ENCODE peak calls at places on chromosome 9, in five cellular contexts. S is T-cell; D is Right ventricle myocardium superior; M is activated naive CD4-positive, alpha-beta T cell treated with anti-CD3 and anti-CD28 coated beads, Interleukin-2, amount 50 U/mL, for 72 hours; C is natural killer cell. U is an unnamed sample.

GRCh38 chr9:82273121-82273520 is 284.5 kb downstream of the SPATA31D1 start:
- ATAC-seq in C (no peak), M (no peak), D (no peak), S (no peak), U (no peak)

GRCh38 chr9:15304620-15305019 is 2.4 kb downstream of the TTC39B start:
- ATAC-seq in C (no peak), M (no peak), S (no peak), D (no peak), U (no peak)

GRCh38 chr9:15492485-15493150 is 18.2 kb downstream of the PSIP1 start:
- ATAC-seq in D (no peak), M (no peak), C (no peak), S (peak; percentile 15), U (no peak)

GRCh38 chr9:117414220-117414905 is 494 bp downstream of the ASTN2 start:
- ATAC-seq in C (no peak), M (peak; percentile 24), S (no peak), D (peak; percentile 55), U (no peak)

GRCh38 chr9:93218161-93218560 is 34.2 kb downstream of the WNK2 start:
- ATAC-seq in M (no peak), S (no peak), C (no peak), D (peak; percentile 88), U (no peak)

GRCh38 chr9:130074391-130075115 is 20.8 kb downstream of the GPR107 start:
- ATAC-seq in M (no peak), S (no peak), D (no peak), C (no peak), U (no peak)

GRCh38 chr9:75414367-75415160 is 326.2 kb downstream of the OSTF1 start:
- ATAC-seq in S (no peak), M (no peak), C (no peak), D (no peak), U (no peak)

GRCh38 chr9:7965091-7965490 is 165.5 kb upstream of the DMAC1 start:
- ATAC-seq in D (no peak), S (no peak), C (no peak), M (no peak), U (no peak)

GRCh38 chr9:133834080-133834976 is 96.2 kb upstream of the SARDH start:
- ATAC-seq in M (no peak), S (no peak), C (no peak), D (no peak), U (no peak)

GRCh38 chr9:89743576-89744254 is 138.9 kb downstream of the GADD45G start:
- ATAC-seq in C (peak; percentile 81), D (no peak), S (peak; percentile 89), M (peak; percentile 89), U (peak; percentile 32)

GRCh38 chr9:106059886-106060285 is 365.5 kb downstream of the TMEM38B start:
- ATAC-seq in M (no peak), D (no peak), C (no peak), S (no peak), U (no peak)

GRCh38 chr9:121156263-121156731 is 45.4 kb downstream of the RAB14 start:
- ATAC-seq in C (peak; percentile 58), M (peak; percentile 90), D (no peak), S (peak; percentile 78), U (peak; percentile 89)

GRCh38 chr9:1907465-1907864 is 107.7 kb upstream of the SMARCA2 start:
- ATAC-seq in M (no peak), D (no peak), S (no peak), C (no peak), U (no peak)

GRCh38 chr9:21608200-21608599 is 126.1 kb upstream of the IFNE start:
- ATAC-seq in D (no peak), M (no peak), S (no peak), C (no peak), U (no peak)

GRCh38 chr9:95425910-95426551 is 90.7 kb downstream of the PTCH1 start:
- ATAC-seq in D (no peak), M (peak; percentile 6), S (peak; percentile 6), C (no peak), U (peak; percentile 48)

GRCh38 chr9:96176901-96177718 is 124.9 kb downstream of the HSD17B3 start:
- ATAC-seq in C (no peak), S (no peak), M (no peak), D (peak; percentile 38), U (no peak)

GRCh38 chr9:15635752-15636151 is 82.9 kb downstream of the CCDC171 start:
- ATAC-seq in S (no peak), D (no peak), C (no peak), M (no peak), U (no peak)

GRCh38 chr9:86529496-86530275 is 175.5 kb upstream of the TUT7 start:
- ATAC-seq in M (no peak), D (no peak), S (no peak), C (no peak), U (no peak)

GRCh38 chr9:73006986-73007385 is 54.1 kb upstream of the ALDH1A1 start:
- ATAC-seq in M (no peak), D (no peak), S (no peak), C (no peak), U (no peak)

GRCh38 chr9:124122813-124123462 is 111.4 kb downstream of the LHX2 start:
- ATAC-seq in M (no peak), D (no peak), C (no peak), S (no peak), U (no peak)

GRCh38 chr9:134374301-134375010 is 48.2 kb downstream of the RXRA start:
- ATAC-seq in S (no peak), M (no peak), C (no peak), D (peak; percentile 6), U (no peak)

GRCh38 chr9:10059044-10059443 is 553.8 kb downstream of the PTPRD start:
- ATAC-seq in D (peak; percentile 53), S (no peak), M (no peak), C (no peak), U (no peak)

GRCh38 chr9:136745389-136746218 is 2.7 kb downstream of the LCN6 start:
- ATAC-seq in M (no peak), D (no peak), C (no peak), S (no peak), U (no peak)

GRCh38 chr9:124660341-124660801 is 110.7 kb downstream of the NR6A1 start:
- ATAC-seq in S (no peak), C (no peak), M (no peak), D (no peak), U (no peak)

GRCh38 chr9:134340475-134341186 is 14.4 kb downstream of the RXRA start:
- ATAC-seq in S (no peak), C (no peak), M (no peak), D (peak; percentile 11), U (no peak)

GRCh38 chr9:135796784-135797462 is 94.9 kb downstream of the KCNT1 start:
- ATAC-seq in S (no peak), D (no peak), M (no peak), C (no peak), U (no peak)

GRCh38 chr9:281753-282645 is 67.3 kb downstream of the DOCK8 start:
- ATAC-seq in M (peak; percentile 39), D (no peak), S (peak; percentile 48), C (peak; percentile 61), U (peak; percentile 44)